ENCODE peak calls at places on chromosomes 6 and 20, in ten cellular contexts. D, H, B, U, W, Q, P, V, O and J are unnamed samples.

GRCh38 chr6:108168501-108168979 is 2.7 kb downstream of the NR2E1 start:
- DNase-seq in D (peak), H (no peak), B (no peak), U (no peak), W (no peak), Q (peak), P (no peak), V (no peak), O (no peak), J (no peak)

GRCh38 chr20:57991211-57991841 is 237.1 kb downstream of the ANKRD60 start:
- DNase-seq in D (no peak), H (no peak), B (peak), U (peak), W (no peak), Q (no peak), P (no peak), V (no peak), O (no peak), J (no peak)

GRCh38 chr6:37137201-37137880 is 32.6 kb upstream of the PIM1 start:
- DNase-seq in D (peak), H (peak), B (peak), U (peak), W (no peak), Q (no peak), P (peak), V (no peak), O (peak), J (no peak)

GRCh38 chr20:62219992-62220665 is at the start of gene HRH3:
- DNase-seq in D (no peak), H (peak), B (no peak), U (no peak), W (no peak), Q (peak), P (peak), V (peak), O (no peak), J (peak)

GRCh38 chr6:39657355-39657754 is 67.9 kb downstream of the KIF6 start:
- DNase-seq in D (no peak), H (no peak), B (no peak), U (no peak), W (no peak), Q (no peak), P (no peak), V (no peak), O (no peak), J (no peak)

GRCh38 chr20:46715292-46715756 is 5.9 kb downstream of the SLC2A10 start:
- DNase-seq in D (peak), H (no peak), B (peak), U (no peak), W (no peak), Q (peak), P (no peak), V (no peak), O (no peak), J (no peak)

GRCh38 chr6:33212857-33213165 is 4.5 kb downstream of the RING1 start:
- DNase-seq in D (no peak), H (no peak), B (no peak), U (no peak), W (no peak), Q (no peak), P (no peak), V (no peak), O (no peak), J (no peak)

GRCh38 chr6:20025681-20026080 is 186.6 kb downstream of the MBOAT1 start:
- DNase-seq in D (no peak), H (no peak), B (no peak), U (no peak), W (no peak), Q (no peak), P (no peak), V (no peak), O (no peak), J (no peak)

GRCh38 chr20:39066464-39066863 is 104.3 kb downstream of the DHX35 start:
- DNase-seq in D (no peak), H (no peak), B (no peak), U (no peak), W (no peak), Q (no peak), P (peak), V (no peak), O (no peak), J (no peak)

GRCh38 chr6:99348220-99348822 is 1.2 kb downstream of the FAXC start:
- DNase-seq in D (no peak), H (no peak), B (no peak), U (no peak), W (no peak), Q (no peak), P (no peak), V (no peak), O (no peak), J (no peak)

GRCh38 chr6:108737594-108738546 is 110.4 kb upstream of the ARMC2 start:
- DNase-seq in D (no peak), H (no peak), B (peak), U (peak), W (no peak), Q (no peak), P (peak), V (no peak), O (peak), J (no peak)

GRCh38 chr6:33014841-33015634 is 5.6 kb upstream of the HLA-DOA start:
- DNase-seq in D (peak), H (peak), B (peak), U (peak), W (peak), Q (peak), P (peak), V (no peak), O (peak), J (no peak)

GRCh38 chr20:53089866-53090265 is 117.7 kb downstream of the TSHZ2 start:
- DNase-seq in D (no peak), H (no peak), B (no peak), U (no peak), W (no peak), Q (peak), P (no peak), V (no peak), O (no peak), J (no peak)

GRCh38 chr6:150966786-150967185 is 101.3 kb downstream of the MTHFD1L start:
- DNase-seq in D (no peak), H (no peak), B (no peak), U (no peak), W (no peak), Q (no peak), P (no peak), V (no peak), O (no peak), J (no peak)

GRCh38 chr20:36925234-36925633 is 26.3 kb downstream of the SAMHD1 start:
- DNase-seq in D (no peak), H (no peak), B (no peak), U (no peak), W (no peak), Q (no peak), P (no peak), V (no peak), O (no peak), J (no peak)

GRCh38 chr20:44728835-44729342 is 13.7 kb downstream of the CCN5 start:
- DNase-seq in D (peak), H (no peak), B (no peak), U (peak), W (no peak), Q (no peak), P (no peak), V (no peak), O (no peak), J (no peak)

GRCh38 chr6:83221302-83221701 is 28.1 kb downstream of the RWDD2A start:
- DNase-seq in D (no peak), H (no peak), B (no peak), U (no peak), W (no peak), Q (no peak), P (no peak), V (no peak), O (no peak), J (no peak)

GRCh38 chr20:2741463-2741862 is 48.9 kb downstream of the EBF4 start:
- DNase-seq in D (peak), H (peak), B (no peak), U (no peak), W (no peak), Q (no peak), P (no peak), V (no peak), O (no peak), J (no peak)

GRCh38 chr6:39365281-39366074 is 43.0 kb upstream of the KCNK16 start:
- DNase-seq in D (no peak), H (no peak), B (no peak), U (no peak), W (no peak), Q (no peak), P (no peak), V (no peak), O (no peak), J (no peak)

GRCh38 chr6:144597511-144597910 is 312.4 kb downstream of the UTRN start:
- DNase-seq in D (no peak), H (no peak), B (no peak), U (no peak), W (no peak), Q (no peak), P (no peak), V (no peak), O (no peak), J (peak)

GRCh38 chr6:57257911-57258541 is 35.9 kb upstream of the RAB23 start:
- DNase-seq in D (no peak), H (no peak), B (no peak), U (no peak), W (no peak), Q (no peak), P (no peak), V (no peak), O (no peak), J (no peak)

GRCh38 chr6:69985180-69985579 is 118.8 kb downstream of the COL19A1 start:
- DNase-seq in D (no peak), H (no peak), B (peak), U (peak), W (no peak), Q (no peak), P (no peak), V (no peak), O (no peak), J (no peak)

GRCh38 chr6:6851059-6851658 is 256.6 kb upstream of the RREB1 start:
- DNase-seq in D (peak), H (no peak), B (peak), U (peak), W (peak), Q (peak), P (peak), V (no peak), O (peak), J (no peak)

GRCh38 chr6:97175806-97176205 is 107.2 kb downstream of the MMS22L start:
- DNase-seq in D (no peak), H (no peak), B (no peak), U (no peak), W (no peak), Q (no peak), P (no peak), V (no peak), O (no peak), J (no peak)

GRCh38 chr6:83055366-83055964 is 10.2 kb downstream of the UBE3D start:
- DNase-seq in D (peak), H (peak), B (peak), U (peak), W (no peak), Q (peak), P (peak), V (peak), O (no peak), J (peak)

GRCh38 chr6:52549428-52549827 is 27.4 kb downstream of the TRAM2 start:
- DNase-seq in D (no peak), H (no peak), B (no peak), U (no peak), W (no peak), Q (no peak), P (no peak), V (no peak), O (no peak), J (no peak)

GRCh38 chr6:75205776-75206334 is at the start of gene COL12A1:
- DNase-seq in D (peak), H (no peak), B (peak), U (peak), W (no peak), Q (peak), P (no peak), V (no peak), O (peak), J (no peak)

GRCh38 chr6:107716688-107717089 is 107.4 kb downstream of the SCML4 start:
- DNase-seq in D (peak), H (peak), B (no peak), U (no peak), W (no peak), Q (peak), P (peak), V (peak), O (no peak), J (peak)

GRCh38 chr6:48109902-48110301 is 1.1 kb downstream of the PTCHD4 start:
- DNase-seq in D (no peak), H (no peak), B (no peak), U (no peak), W (peak), Q (no peak), P (no peak), V (no peak), O (no peak), J (no peak)

GRCh38 chr6:162363757-162364156 is 363.8 kb downstream of the PRKN start:
- DNase-seq in D (no peak), H (no peak), B (no peak), U (no peak), W (no peak), Q (no peak), P (peak), V (no peak), O (no peak), J (no peak)

GRCh38 chr6:56940463-56940862 is 14.4 kb upstream of the BEND6 start:
- DNase-seq in D (no peak), H (no peak), B (no peak), U (no peak), W (no peak), Q (no peak), P (no peak), V (no peak), O (no peak), J (no peak)

GRCh38 chr6:157670466-157671186 is 152.4 kb upstream of the SNX9 start:
- DNase-seq in D (no peak), H (no peak), B (no peak), U (no peak), W (no peak), Q (no peak), P (no peak), V (no peak), O (no peak), J (no peak)

GRCh38 chr6:119215309-119215708 is 134.3 kb downstream of the MAN1A1 start:
- DNase-seq in D (no peak), H (no peak), B (no peak), U (no peak), W (no peak), Q (no peak), P (no peak), V (no peak), O (no peak), J (no peak)

GRCh38 chr6:16754274-16754673 is 7.0 kb downstream of the ATXN1 start:
- DNase-seq in D (no peak), H (no peak), B (no peak), U (no peak), W (no peak), Q (no peak), P (no peak), V (no peak), O (no peak), J (no peak)

GRCh38 chr6:84156306-84156705 is 71.1 kb downstream of the CEP162 start:
- DNase-seq in D (no peak), H (no peak), B (no peak), U (no peak), W (no peak), Q (no peak), P (no peak), V (no peak), O (no peak), J (no peak)

GRCh38 chr6:83488861-83489260 is 23.5 kb upstream of the PRSS35 start:
- DNase-seq in D (no peak), H (no peak), B (no peak), U (no peak), W (no peak), Q (no peak), P (no peak), V (no peak), O (no peak), J (no peak)

GRCh38 chr6:31710490-31711219 is 4.0 kb downstream of the LY6G6F start:
- DNase-seq in D (no peak), H (no peak), B (no peak), U (no peak), W (no peak), Q (no peak), P (no peak), V (no peak), O (no peak), J (no peak)

GRCh38 chr20:11810316-11811130 is 107.2 kb upstream of the BTBD3 start:
- DNase-seq in D (no peak), H (no peak), B (no peak), U (peak), W (no peak), Q (no peak), P (no peak), V (no peak), O (peak), J (no peak)

GRCh38 chr6:93498713-93499112 is 79.4 kb upstream of the EPHA7 start:
- DNase-seq in D (no peak), H (no peak), B (no peak), U (no peak), W (no peak), Q (no peak), P (no peak), V (no peak), O (no peak), J (no peak)

GRCh38 chr20:31684153-31685003 is 38.3 kb downstream of the BCL2L1 start:
- DNase-seq in D (no peak), H (no peak), B (no peak), U (peak), W (no peak), Q (no peak), P (no peak), V (no peak), O (no peak), J (no peak)